ENCODE peak calls at places on chromosomes 5 and 9, in eight cellular contexts. One of them, this sample, is unnamed.

GRCh38 chr5:18772475-18772874 is 1138.2 kb downstream of the TAF11L14 start:
- ATAC-seq in T-helper 17 cell: peak; percentile 55
- ATAC-seq in omental fat pad: no peak
- ATAC-seq in GM12878: peak; percentile 86
- ATAC-seq in PC-3: peak; percentile 94
- ATAC-seq in heart left ventricle: no peak
- ATAC-seq in activated CD8-positive, alpha-beta T cell treated with anti-CD3 and anti-CD28 coated beads, Interleukin-2, amount 10 ng/mL, durations not matched to agents 7 days and 5 days: no peak
- ATAC-seq in Panc1: peak; percentile 83
- ATAC-seq in this sample: peak; percentile 53

GRCh38 chr9:118643118-118643517 is 726.1 kb downstream of the BRINP1 start:
- ATAC-seq in activated CD8-positive, alpha-beta T cell treated with anti-CD3 and anti-CD28 coated beads, Interleukin-2, amount 10 ng/mL, durations not matched to agents 7 days and 5 days: no peak
- ATAC-seq in heart left ventricle: no peak
- ATAC-seq in Panc1: peak; percentile 94
- ATAC-seq in PC-3: no peak
- ATAC-seq in T-helper 17 cell: no peak
- ATAC-seq in omental fat pad: peak; percentile 20
- ATAC-seq in GM12878: no peak
- ATAC-seq in this sample: no peak

GRCh38 chr5:10538789-10539684 is 24.8 kb upstream of the ANKRD33B start:
- ATAC-seq in PC-3: no peak
- ATAC-seq in activated CD8-positive, alpha-beta T cell treated with anti-CD3 and anti-CD28 coated beads, Interleukin-2, amount 10 ng/mL, durations not matched to agents 7 days and 5 days: no peak
- ATAC-seq in T-helper 17 cell: no peak
- ATAC-seq in heart left ventricle: no peak
- ATAC-seq in GM12878: no peak
- ATAC-seq in Panc1: no peak
- ATAC-seq in omental fat pad: peak; percentile 63
- ATAC-seq in this sample: no peak

GRCh38 chr9:105385372-105385985 is 62.4 kb upstream of the FSD1L start:
- ATAC-seq in GM12878: peak; percentile 99
- ATAC-seq in Panc1: peak; percentile 58
- ATAC-seq in heart left ventricle: no peak
- ATAC-seq in activated CD8-positive, alpha-beta T cell treated with anti-CD3 and anti-CD28 coated beads, Interleukin-2, amount 10 ng/mL, durations not matched to agents 7 days and 5 days: peak; percentile 99
- ATAC-seq in T-helper 17 cell: peak; percentile 78
- ATAC-seq in PC-3: no peak
- ATAC-seq in omental fat pad: peak; percentile 71
- ATAC-seq in this sample: no peak

GRCh38 chr5:124716169-124716568 is 30.3 kb downstream of the ZNF608 start:
- ATAC-seq in omental fat pad: no peak
- ATAC-seq in Panc1: no peak
- ATAC-seq in GM12878: no peak
- ATAC-seq in activated CD8-positive, alpha-beta T cell treated with anti-CD3 and anti-CD28 coated beads, Interleukin-2, amount 10 ng/mL, durations not matched to agents 7 days and 5 days: no peak
- ATAC-seq in PC-3: no peak
- ATAC-seq in T-helper 17 cell: no peak
- ATAC-seq in heart left ventricle: no peak
- ATAC-seq in this sample: no peak

GRCh38 chr9:38388283-38389223 is 3.9 kb upstream of the ALDH1B1 start:
- ATAC-seq in Panc1: no peak
- ATAC-seq in activated CD8-positive, alpha-beta T cell treated with anti-CD3 and anti-CD28 coated beads, Interleukin-2, amount 10 ng/mL, durations not matched to agents 7 days and 5 days: no peak
- ATAC-seq in GM12878: no peak
- ATAC-seq in heart left ventricle: no peak
- ATAC-seq in T-helper 17 cell: no peak
- ATAC-seq in omental fat pad: no peak
- ATAC-seq in PC-3: no peak
- ATAC-seq in this sample: no peak

GRCh38 chr5:118405650-118406061 is 582.7 kb downstream of the DTWD2 start:
- ATAC-seq in heart left ventricle: no peak
- ATAC-seq in Panc1: no peak
- ATAC-seq in PC-3: no peak
- ATAC-seq in GM12878: peak; percentile 42
- ATAC-seq in omental fat pad: no peak
- ATAC-seq in activated CD8-positive, alpha-beta T cell treated with anti-CD3 and anti-CD28 coated beads, Interleukin-2, amount 10 ng/mL, durations not matched to agents 7 days and 5 days: no peak
- ATAC-seq in T-helper 17 cell: no peak
- ATAC-seq in this sample: no peak

GRCh38 chr5:100900142-100900795 is 2.8 kb downstream of the ST8SIA4 start:
- ATAC-seq in omental fat pad: no peak
- ATAC-seq in activated CD8-positive, alpha-beta T cell treated with anti-CD3 and anti-CD28 coated beads, Interleukin-2, amount 10 ng/mL, durations not matched to agents 7 days and 5 days: peak; percentile 32
- ATAC-seq in T-helper 17 cell: no peak
- ATAC-seq in heart left ventricle: no peak
- ATAC-seq in PC-3: peak; percentile 25
- ATAC-seq in GM12878: peak; percentile 35
- ATAC-seq in Panc1: peak; percentile 70
- ATAC-seq in this sample: peak; percentile 47

GRCh38 chr9:78239506-78239905 is 3.6 kb downstream of the CEP78 start:
- ATAC-seq in GM12878: no peak
- ATAC-seq in T-helper 17 cell: no peak
- ATAC-seq in activated CD8-positive, alpha-beta T cell treated with anti-CD3 and anti-CD28 coated beads, Interleukin-2, amount 10 ng/mL, durations not matched to agents 7 days and 5 days: no peak
- ATAC-seq in omental fat pad: no peak
- ATAC-seq in heart left ventricle: no peak
- ATAC-seq in Panc1: no peak
- ATAC-seq in PC-3: peak; percentile 13
- ATAC-seq in this sample: no peak

GRCh38 chr5:142984016-142984415 is 213.8 kb downstream of the ARHGAP26 start:
- ATAC-seq in Panc1: no peak
- ATAC-seq in omental fat pad: no peak
- ATAC-seq in heart left ventricle: no peak
- ATAC-seq in activated CD8-positive, alpha-beta T cell treated with anti-CD3 and anti-CD28 coated beads, Interleukin-2, amount 10 ng/mL, durations not matched to agents 7 days and 5 days: no peak
- ATAC-seq in PC-3: no peak
- ATAC-seq in GM12878: no peak
- ATAC-seq in T-helper 17 cell: no peak
- ATAC-seq in this sample: no peak

GRCh38 chr5:135544666-135545045 is 8.9 kb upstream of the NEUROG1 start:
- ATAC-seq in GM12878: no peak
- ATAC-seq in PC-3: no peak
- ATAC-seq in T-helper 17 cell: no peak
- ATAC-seq in omental fat pad: no peak
- ATAC-seq in Panc1: no peak
- ATAC-seq in heart left ventricle: no peak
- ATAC-seq in activated CD8-positive, alpha-beta T cell treated with anti-CD3 and anti-CD28 coated beads, Interleukin-2, amount 10 ng/mL, durations not matched to agents 7 days and 5 days: no peak
- ATAC-seq in this sample: no peak

GRCh38 chr9:133273819-133274218 is 1.2 kb downstream of the ABO start:
- ATAC-seq in heart left ventricle: no peak
- ATAC-seq in Panc1: no peak
- ATAC-seq in GM12878: no peak
- ATAC-seq in omental fat pad: no peak
- ATAC-seq in T-helper 17 cell: no peak
- ATAC-seq in PC-3: no peak
- ATAC-seq in activated CD8-positive, alpha-beta T cell treated with anti-CD3 and anti-CD28 coated beads, Interleukin-2, amount 10 ng/mL, durations not matched to agents 7 days and 5 days: no peak
- ATAC-seq in this sample: no peak

GRCh38 chr9:133089271-133089671 is 27.5 kb downstream of the CEL start:
- ATAC-seq in PC-3: no peak
- ATAC-seq in Panc1: no peak
- ATAC-seq in omental fat pad: no peak
- ATAC-seq in GM12878: peak; percentile 67
- ATAC-seq in activated CD8-positive, alpha-beta T cell treated with anti-CD3 and anti-CD28 coated beads, Interleukin-2, amount 10 ng/mL, durations not matched to agents 7 days and 5 days: peak; percentile 55
- ATAC-seq in heart left ventricle: no peak
- ATAC-seq in T-helper 17 cell: peak; percentile 23
- ATAC-seq in this sample: peak; percentile 14

This sample was measured in SK-N-SH treated with all-trans-retinoic acid at 6 μM for 48 hours.